ENCODE peak calls at places on chromosomes 5 and 9, in seven cellular contexts. Y is ascending aorta; G is GM12891; C is activated CD4-positive, CD25-positive, alpha-beta regulatory T cell treated with anti-CD3 and anti-CD28 coated beads, Interleukin-2, amount 50 U/mL, for 72 hours; P is RPMI8226; N is CD4-positive, alpha-beta T cell; L is endothelial cell. F is an unnamed sample.

GRCh38 chr5:132751971-132752580 is 4.8 kb downstream of the CCNI2 start:
- DNase-seq in G (no peak), L (no peak), C (no peak), P (no peak), Y (no peak), N (no peak), F (peak; percentile 12)

GRCh38 chr9:136403915-136404800 is 4.2 kb upstream of the SNAPC4 start:
- DNase-seq in L (no peak), Y (no peak), P (no peak), G (no peak), C (peak; percentile 54), N (no peak), F (peak; percentile 73)

GRCh38 chr5:55994502-55994997 is at the start of gene IL6ST:
- DNase-seq in N (no peak), P (no peak), L (no peak), G (no peak), Y (no peak), C (no peak), F (no peak)

GRCh38 chr5:126449751-126450271 is 26.6 kb downstream of the GRAMD2B start:
- DNase-seq in Y (peak; percentile 15), C (peak; percentile 46), P (peak; percentile 8), G (no peak), N (peak; percentile 53), L (no peak), F (peak; percentile 37)

GRCh38 chr5:149143470-149143869 is 2.2 kb downstream of the ABLIM3 start:
- DNase-seq in Y (no peak), N (no peak), G (no peak), C (no peak), L (no peak), P (no peak), F (no peak)

GRCh38 chr5:82234880-82235279 is 43.3 kb downstream of the RPS23 start:
- DNase-seq in N (no peak), Y (no peak), L (no peak), C (no peak), G (no peak), P (no peak), F (no peak)

GRCh38 chr9:2125909-2126308 is 110.8 kb downstream of the SMARCA2 start:
- DNase-seq in Y (no peak), G (peak; percentile 13), N (no peak), C (no peak), L (no peak), P (no peak), F (peak; percentile 48)

GRCh38 chr5:39934830-39935229 is 510.1 kb upstream of the DAB2 start:
- DNase-seq in G (no peak), C (no peak), P (no peak), Y (no peak), L (no peak), N (no peak), F (no peak)

GRCh38 chr9:130731355-130731754 is 37.8 kb downstream of the EXOSC2 start:
- DNase-seq in P (no peak), L (no peak), G (no peak), Y (no peak), C (no peak), N (no peak), F (no peak)

GRCh38 chr9:105656131-105656921 is 5.9 kb upstream of the TAL2 start:
- DNase-seq in G (peak; percentile 44), L (peak; percentile 50), Y (no peak), C (peak; percentile 35), N (no peak), P (peak; percentile 4), F (peak; percentile 78)

GRCh38 chr5:673837-674629 is 19.1 kb downstream of the TPPP start:
- DNase-seq in G (no peak), C (no peak), N (no peak), P (no peak), L (no peak), Y (no peak), F (no peak)

GRCh38 chr5:127892467-127893207 is 189.4 kb downstream of the CCDC192 start:
- DNase-seq in L (no peak), N (no peak), G (no peak), C (no peak), Y (no peak), P (peak; percentile 64), F (no peak)

GRCh38 chr5:59893061-59893435 is 478 bp downstream of the PDE4D start:
- DNase-seq in Y (no peak), P (no peak), N (no peak), C (no peak), G (peak; percentile 5), L (peak; percentile 8), F (peak; percentile 11)

GRCh38 chr5:969421-969839 is 39.2 kb upstream of the NKD2 start:
- DNase-seq in Y (no peak), P (no peak), N (no peak), G (no peak), L (no peak), C (no peak), F (no peak)

GRCh38 chr5:14503017-14503680 is 78.4 kb upstream of the OTULINL start:
- DNase-seq in N (no peak), Y (no peak), P (no peak), L (no peak), G (no peak), C (no peak), F (no peak)

GRCh38 chr5:79878721-79879336 is 112.2 kb downstream of the MTX3 start:
- DNase-seq in C (peak; percentile 41), G (peak; percentile 33), L (peak; percentile 44), N (no peak), P (peak; percentile 49), Y (no peak), F (peak; percentile 36)

GRCh38 chr5:52177193-52177592 is 610.5 kb upstream of the ITGA1 start:
- DNase-seq in N (no peak), L (no peak), P (no peak), G (no peak), C (no peak), Y (no peak), F (no peak)

GRCh38 chr9:91164724-91165520 is 196.8 kb downstream of the AUH start:
- DNase-seq in N (peak; percentile 23), P (peak; percentile 81), C (peak; percentile 63), Y (peak; percentile 57), L (no peak), G (no peak), F (no peak)

GRCh38 chr5:180324633-180324955 is 28.5 kb downstream of the GFPT2 start:
- DNase-seq in N (no peak), G (no peak), L (no peak), Y (no peak), P (no peak), C (no peak), F (no peak)

F was measured in GM10248.